ENCODE peak calls at places on chromosomes 2 and 18, in seven cellular contexts. One of them, this sample, is unnamed.

GRCh38 chr18:623760-624620 is 27.2 kb downstream of the CLUL1 start:
- DNase-seq in transverse colon: peak
- DNase-seq in DND-41: peak
- DNase-seq in astrocyte of the cerebellum: peak
- DNase-seq in astrocyte of the spinal cord: peak
- DNase-seq in endothelial cell of umbilical vein: peak
- DNase-seq in upper lobe of right lung: peak
- DNase-seq in this sample: peak

GRCh38 chr18:394276-394996 is 106.1 kb downstream of the COLEC12 start:
- DNase-seq in transverse colon: no peak
- DNase-seq in DND-41: no peak
- DNase-seq in astrocyte of the cerebellum: no peak
- DNase-seq in astrocyte of the spinal cord: no peak
- DNase-seq in endothelial cell of umbilical vein: no peak
- DNase-seq in upper lobe of right lung: no peak
- DNase-seq in this sample: no peak

GRCh38 chr2:156125018-156125417 is 207.5 kb downstream of the NR4A2 start:
- DNase-seq in transverse colon: no peak
- DNase-seq in DND-41: no peak
- DNase-seq in astrocyte of the cerebellum: no peak
- DNase-seq in astrocyte of the spinal cord: no peak
- DNase-seq in endothelial cell of umbilical vein: no peak
- DNase-seq in upper lobe of right lung: no peak
- DNase-seq in this sample: no peak

GRCh38 chr2:237280235-237280634 is 133.7 kb downstream of the COL6A3 start:
- DNase-seq in transverse colon: no peak
- DNase-seq in DND-41: no peak
- DNase-seq in astrocyte of the cerebellum: peak
- DNase-seq in astrocyte of the spinal cord: peak
- DNase-seq in endothelial cell of umbilical vein: no peak
- DNase-seq in upper lobe of right lung: no peak
- DNase-seq in this sample: peak

GRCh38 chr18:7601936-7602335 is 34.8 kb downstream of the PTPRM start:
- DNase-seq in transverse colon: no peak
- DNase-seq in DND-41: no peak
- DNase-seq in astrocyte of the cerebellum: no peak
- DNase-seq in astrocyte of the spinal cord: no peak
- DNase-seq in endothelial cell of umbilical vein: no peak
- DNase-seq in upper lobe of right lung: no peak
- DNase-seq in this sample: no peak

GRCh38 chr2:30084915-30085314 is 61.9 kb upstream of the YPEL5 start:
- DNase-seq in transverse colon: no peak
- DNase-seq in DND-41: no peak
- DNase-seq in astrocyte of the cerebellum: no peak
- DNase-seq in astrocyte of the spinal cord: no peak
- DNase-seq in endothelial cell of umbilical vein: no peak
- DNase-seq in upper lobe of right lung: no peak
- DNase-seq in this sample: no peak

GRCh38 chr18:69487488-69488394 is 87.1 kb downstream of the DOK6 start:
- DNase-seq in transverse colon: no peak
- DNase-seq in DND-41: no peak
- DNase-seq in astrocyte of the cerebellum: no peak
- DNase-seq in astrocyte of the spinal cord: no peak
- DNase-seq in endothelial cell of umbilical vein: no peak
- DNase-seq in upper lobe of right lung: no peak
- DNase-seq in this sample: no peak

GRCh38 chr18:54607213-54607934 is 16.3 kb downstream of the DYNAP start:
- DNase-seq in transverse colon: peak
- DNase-seq in DND-41: no peak
- DNase-seq in astrocyte of the cerebellum: peak
- DNase-seq in astrocyte of the spinal cord: peak
- DNase-seq in endothelial cell of umbilical vein: peak
- DNase-seq in upper lobe of right lung: no peak
- DNase-seq in this sample: peak

GRCh38 chr2:208210688-208211451 is 21.0 kb upstream of the C2orf80 start:
- DNase-seq in transverse colon: no peak
- DNase-seq in DND-41: no peak
- DNase-seq in astrocyte of the cerebellum: no peak
- DNase-seq in astrocyte of the spinal cord: no peak
- DNase-seq in endothelial cell of umbilical vein: no peak
- DNase-seq in upper lobe of right lung: no peak
- DNase-seq in this sample: no peak

GRCh38 chr2:209960676-209961630 is 41.5 kb upstream of the RPE start:
- DNase-seq in transverse colon: peak
- DNase-seq in DND-41: peak
- DNase-seq in astrocyte of the cerebellum: peak
- DNase-seq in astrocyte of the spinal cord: peak
- DNase-seq in endothelial cell of umbilical vein: peak
- DNase-seq in upper lobe of right lung: no peak
- DNase-seq in this sample: peak

GRCh38 chr2:197304556-197305011 is 6.0 kb downstream of the ANKRD44 start:
- DNase-seq in transverse colon: no peak
- DNase-seq in DND-41: no peak
- DNase-seq in astrocyte of the cerebellum: no peak
- DNase-seq in astrocyte of the spinal cord: no peak
- DNase-seq in endothelial cell of umbilical vein: no peak
- DNase-seq in upper lobe of right lung: no peak
- DNase-seq in this sample: no peak

GRCh38 chr2:229642371-229642770 is 72.0 kb downstream of the DNER start:
- DNase-seq in transverse colon: peak
- DNase-seq in DND-41: no peak
- DNase-seq in astrocyte of the cerebellum: no peak
- DNase-seq in astrocyte of the spinal cord: no peak
- DNase-seq in endothelial cell of umbilical vein: no peak
- DNase-seq in upper lobe of right lung: no peak
- DNase-seq in this sample: no peak

GRCh38 chr2:241841181-241842066 is 17.3 kb downstream of the PDCD1 start:
- DNase-seq in transverse colon: no peak
- DNase-seq in DND-41: no peak
- DNase-seq in astrocyte of the cerebellum: no peak
- DNase-seq in astrocyte of the spinal cord: no peak
- DNase-seq in endothelial cell of umbilical vein: no peak
- DNase-seq in upper lobe of right lung: no peak
- DNase-seq in this sample: no peak

GRCh38 chr2:121189656-121190381 is 95.2 kb downstream of the TFCP2L1 start:
- DNase-seq in transverse colon: no peak
- DNase-seq in DND-41: no peak
- DNase-seq in astrocyte of the cerebellum: no peak
- DNase-seq in astrocyte of the spinal cord: no peak
- DNase-seq in endothelial cell of umbilical vein: no peak
- DNase-seq in upper lobe of right lung: no peak
- DNase-seq in this sample: no peak

GRCh38 chr18:11654736-11655604 is 34.1 kb upstream of the GNAL start:
- DNase-seq in transverse colon: peak
- DNase-seq in DND-41: no peak
- DNase-seq in astrocyte of the cerebellum: no peak
- DNase-seq in astrocyte of the spinal cord: peak
- DNase-seq in endothelial cell of umbilical vein: peak
- DNase-seq in upper lobe of right lung: peak
- DNase-seq in this sample: peak

GRCh38 chr2:138503087-138503442 is 1.5 kb downstream of the SPOPL start:
- DNase-seq in transverse colon: no peak
- DNase-seq in DND-41: no peak
- DNase-seq in astrocyte of the cerebellum: no peak
- DNase-seq in astrocyte of the spinal cord: no peak
- DNase-seq in endothelial cell of umbilical vein: peak
- DNase-seq in upper lobe of right lung: no peak
- DNase-seq in this sample: no peak

GRCh38 chr2:56448403-56448998 is 264.7 kb downstream of the CCDC85A start:
- DNase-seq in transverse colon: peak
- DNase-seq in DND-41: no peak
- DNase-seq in astrocyte of the cerebellum: no peak
- DNase-seq in astrocyte of the spinal cord: no peak
- DNase-seq in endothelial cell of umbilical vein: no peak
- DNase-seq in upper lobe of right lung: no peak
- DNase-seq in this sample: no peak

GRCh38 chr18:21000667-21001066 is 110.9 kb downstream of the ROCK1 start:
- DNase-seq in transverse colon: no peak
- DNase-seq in DND-41: no peak
- DNase-seq in astrocyte of the cerebellum: no peak
- DNase-seq in astrocyte of the spinal cord: no peak
- DNase-seq in endothelial cell of umbilical vein: no peak
- DNase-seq in upper lobe of right lung: no peak
- DNase-seq in this sample: peak

GRCh38 chr2:30869988-30870387 is 62.7 kb upstream of the CAPN13 start:
- DNase-seq in transverse colon: no peak
- DNase-seq in DND-41: no peak
- DNase-seq in astrocyte of the cerebellum: no peak
- DNase-seq in astrocyte of the spinal cord: no peak
- DNase-seq in endothelial cell of umbilical vein: no peak
- DNase-seq in upper lobe of right lung: no peak
- DNase-seq in this sample: no peak

GRCh38 chr2:85852979-85853498 is 35.8 kb downstream of the ST3GAL5 start:
- DNase-seq in transverse colon: peak
- DNase-seq in DND-41: peak
- DNase-seq in astrocyte of the cerebellum: no peak
- DNase-seq in astrocyte of the spinal cord: no peak
- DNase-seq in endothelial cell of umbilical vein: no peak
- DNase-seq in upper lobe of right lung: no peak
- DNase-seq in this sample: no peak

GRCh38 chr2:102144128-102144527 is 1.6 kb downstream of the IL1R1 start:
- DNase-seq in transverse colon: no peak
- DNase-seq in DND-41: no peak
- DNase-seq in astrocyte of the cerebellum: no peak
- DNase-seq in astrocyte of the spinal cord: no peak
- DNase-seq in endothelial cell of umbilical vein: no peak
- DNase-seq in upper lobe of right lung: no peak
- DNase-seq in this sample: peak
- H3K4me3 ChIP-seq in transverse colon: peak
- H3K4me3 ChIP-seq in DND-41: no peak
- H3K4me3 ChIP-seq in astrocyte of the cerebellum: peak
- H3K4me3 ChIP-seq in astrocyte of the spinal cord: peak
- H3K4me3 ChIP-seq in endothelial cell of umbilical vein: no peak
- H3K4me3 ChIP-seq in upper lobe of right lung: peak
- H3K4me3 ChIP-seq in this sample: peak

DNA sequence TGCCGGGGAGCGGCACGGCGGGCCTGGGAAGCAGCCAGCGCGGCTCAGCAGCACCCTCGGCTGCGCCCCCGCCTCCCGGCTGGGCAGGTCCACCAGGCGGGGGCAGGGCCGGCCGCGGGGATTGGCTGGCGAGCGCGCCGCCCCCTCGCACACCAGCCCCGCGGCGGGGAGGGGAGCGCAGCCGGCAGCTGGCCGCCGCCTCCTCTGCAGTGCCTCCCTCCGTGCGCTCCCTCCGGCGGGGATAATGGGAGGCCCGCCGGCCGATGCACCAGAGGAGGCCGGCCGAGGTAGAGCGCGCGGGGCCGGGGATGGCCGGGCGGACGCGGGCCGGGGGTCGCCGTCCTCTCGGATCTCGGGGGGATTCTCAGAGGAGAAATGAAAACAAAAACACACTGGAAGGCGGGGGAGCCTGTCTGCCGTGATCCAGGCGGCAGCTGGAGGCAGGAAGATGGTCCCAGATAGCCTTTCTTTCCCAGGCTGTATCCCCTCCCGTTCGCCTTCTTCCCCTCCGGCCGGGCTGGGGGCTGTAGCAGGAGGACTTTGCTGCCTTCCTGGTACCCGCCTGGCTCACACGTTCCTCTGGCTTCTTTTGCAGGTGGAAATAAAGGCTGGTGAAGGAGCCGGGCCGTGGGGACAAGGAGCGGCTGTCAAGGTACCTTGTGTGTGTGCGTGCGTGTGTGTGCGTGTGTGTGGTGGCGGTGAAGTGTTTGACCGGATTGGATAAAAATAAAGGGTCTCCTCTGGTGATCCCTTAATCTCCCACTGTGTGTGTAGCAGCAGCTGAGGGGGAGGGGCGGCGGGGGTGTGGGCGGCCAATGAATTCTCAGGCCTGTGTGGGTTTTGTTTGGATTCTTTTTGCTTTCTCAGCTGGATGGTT is 18.0 kb downstream of the TET3 start:
- DNase-seq in transverse colon: peak
- DNase-seq in DND-41: peak
- DNase-seq in astrocyte of the cerebellum: no peak
- DNase-seq in astrocyte of the spinal cord: peak
- DNase-seq in endothelial cell of umbilical vein: peak
- DNase-seq in upper lobe of right lung: peak
- DNase-seq in this sample: peak
- TF ChIP-seq CTCF in transverse colon: no peak
- TF ChIP-seq CTCF in DND-41: peak
- TF ChIP-seq CTCF in astrocyte of the cerebellum: no peak
- TF ChIP-seq CTCF in astrocyte of the spinal cord: no peak
- TF ChIP-seq CTCF in endothelial cell of umbilical vein: peak
- TF ChIP-seq CTCF in upper lobe of right lung: no peak
- TF ChIP-seq CTCF in this sample: no peak

GRCh38 chr2:112645396-112646101 is at the start of gene SLC20A1:
- DNase-seq in transverse colon: peak
- DNase-seq in DND-41: peak
- DNase-seq in astrocyte of the cerebellum: peak
- DNase-seq in astrocyte of the spinal cord: peak
- DNase-seq in endothelial cell of umbilical vein: peak
- DNase-seq in upper lobe of right lung: peak
- DNase-seq in this sample: peak

GRCh38 chr2:112646791-112647720 is 1.3 kb downstream of the SLC20A1 start:
- DNase-seq in transverse colon: no peak
- DNase-seq in DND-41: peak
- DNase-seq in astrocyte of the cerebellum: no peak
- DNase-seq in astrocyte of the spinal cord: no peak
- DNase-seq in endothelial cell of umbilical vein: peak
- DNase-seq in upper lobe of right lung: no peak
- DNase-seq in this sample: no peak

GRCh38 chr2:112646102-112646719 is 472 bp downstream of the SLC20A1 start:
- DNase-seq in transverse colon: no peak
- DNase-seq in DND-41: peak
- DNase-seq in astrocyte of the cerebellum: no peak
- DNase-seq in astrocyte of the spinal cord: no peak
- DNase-seq in endothelial cell of umbilical vein: peak
- DNase-seq in upper lobe of right lung: no peak
- DNase-seq in this sample: no peak

GRCh38 chr2:112644933-112645395 is 775 bp upstream of the SLC20A1 start:
- DNase-seq in transverse colon: no peak
- DNase-seq in DND-41: no peak
- DNase-seq in astrocyte of the cerebellum: no peak
- DNase-seq in astrocyte of the spinal cord: no peak
- DNase-seq in endothelial cell of umbilical vein: peak
- DNase-seq in upper lobe of right lung: peak
- DNase-seq in this sample: no peak

GRCh38 chr2:112648081-112648480 is 2.3 kb downstream of the SLC20A1 start:
- DNase-seq in transverse colon: no peak
- DNase-seq in DND-41: peak
- DNase-seq in astrocyte of the cerebellum: no peak
- DNase-seq in astrocyte of the spinal cord: no peak
- DNase-seq in endothelial cell of umbilical vein: peak
- DNase-seq in upper lobe of right lung: no peak
- DNase-seq in this sample: no peak
- H3K4me3 ChIP-seq in transverse colon: no peak
- H3K4me3 ChIP-seq in DND-41: peak
- H3K4me3 ChIP-seq in astrocyte of the cerebellum: peak
- H3K4me3 ChIP-seq in astrocyte of the spinal cord: peak
- H3K4me3 ChIP-seq in endothelial cell of umbilical vein: peak
- H3K4me3 ChIP-seq in upper lobe of right lung: peak
- H3K4me3 ChIP-seq in this sample: peak

DNA sequence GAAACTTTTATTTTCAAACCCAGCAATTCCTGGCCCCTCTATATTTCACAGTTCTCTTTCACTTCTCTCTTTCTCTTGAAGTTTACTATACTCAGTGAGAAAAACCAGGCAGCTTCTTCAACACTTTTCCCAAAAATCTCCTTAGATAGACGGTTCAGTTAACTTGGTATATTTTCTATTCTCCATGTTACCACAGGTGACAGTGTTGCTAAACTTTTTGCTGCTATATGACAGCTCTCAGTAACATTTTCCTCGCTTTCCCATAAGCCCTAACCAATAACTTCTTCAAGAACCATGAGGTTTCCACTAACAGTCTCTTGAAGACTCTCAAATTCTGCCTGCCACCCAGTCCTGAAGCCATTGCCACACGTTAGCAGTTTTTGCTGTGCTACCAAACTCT is 45.8 kb downstream of the CYBRD1 start:
- DNase-seq in transverse colon: no peak
- DNase-seq in DND-41: no peak
- DNase-seq in astrocyte of the cerebellum: no peak
- DNase-seq in astrocyte of the spinal cord: no peak
- DNase-seq in endothelial cell of umbilical vein: peak
- DNase-seq in upper lobe of right lung: no peak
- DNase-seq in this sample: peak
- TF ChIP-seq CTCF in transverse colon: no peak
- TF ChIP-seq CTCF in DND-41: peak
- TF ChIP-seq CTCF in astrocyte of the cerebellum: no peak
- TF ChIP-seq CTCF in astrocyte of the spinal cord: peak
- TF ChIP-seq CTCF in endothelial cell of umbilical vein: peak
- TF ChIP-seq CTCF in upper lobe of right lung: no peak
- TF ChIP-seq CTCF in this sample: no peak

This sample was measured in cardiac fibroblast.